ENCODE peak calls at places on chromosome 3, in six cellular contexts. Z is kidney, D is neuronal stem cell, N is PC-3, A is mesendoderm, L is IMR-90. I is an unnamed sample.

GRCh38 chr3:129829640-129830039 is 63.9 kb downstream of the TMCC1 start:
- DNase-seq in Z (no peak), A (peak; percentile 87), N (peak; percentile 80), D (peak; percentile 50), L (peak; percentile 95), I (peak; percentile 93)

GRCh38 chr3:132432639-132433038 is 15.3 kb downstream of the DNAJC13 start:
- DNase-seq in N (peak; percentile 64), D (no peak), L (peak; percentile 93), A (no peak), Z (no peak), I (peak; percentile 89)

GRCh38 chr3:196207833-196208607 is 3.2 kb downstream of the ZDHHC19 start:
- DNase-seq in N (peak; percentile 39), A (peak; percentile 89), D (peak; percentile 37), L (no peak), Z (peak; percentile 77), I (peak; percentile 14)

GRCh38 chr3:128313181-128313725 is 153.4 kb downstream of the DNAJB8 start:
- DNase-seq in N (no peak), A (no peak), D (no peak), Z (no peak), L (no peak), I (no peak)

GRCh38 chr3:188196232-188196990 is 42.5 kb downstream of the LPP start:
- DNase-seq in D (no peak), L (peak; percentile 54), N (no peak), Z (no peak), A (no peak), I (peak; percentile 69)

GRCh38 chr3:131796558-131796957 is 238.3 kb downstream of the CPNE4 start:
- DNase-seq in Z (no peak), D (peak; percentile 4), N (no peak), L (no peak), A (no peak), I (no peak)

GRCh38 chr3:12458901-12459300 is 25.4 kb upstream of the TSEN2 start:
- DNase-seq in A (no peak), D (no peak), L (no peak), Z (no peak), N (no peak), I (peak; percentile 49)

GRCh38 chr3:73056365-73057150 is 4.9 kb upstream of the EBLN2 start:
- DNase-seq in Z (no peak), D (no peak), L (peak; percentile 62), A (peak; percentile 57), N (peak; percentile 56), I (peak; percentile 81)

GRCh38 chr3:172106989-172107388 is 67.6 kb downstream of the FNDC3B start:
- DNase-seq in Z (no peak), A (no peak), L (no peak), N (no peak), D (no peak), I (peak; percentile 69)

GRCh38 chr3:48432411-48433371 is 2.8 kb upstream of the PLXNB1 start:
- DNase-seq in D (no peak), N (no peak), Z (no peak), L (peak; percentile 14), A (peak; percentile 93), I (peak; percentile 31)

GRCh38 chr3:119497824-119498187 is 541 bp upstream of the TIMMDC1 start:
- DNase-seq in L (peak; percentile 21), N (peak; percentile 38), D (peak; percentile 5), Z (no peak), A (peak; percentile 55), I (peak; percentile 38)

GRCh38 chr3:190345027-190345821 is 23.0 kb upstream of the CLDN1 start:
- DNase-seq in A (peak; percentile 55), Z (no peak), L (peak; percentile 97), D (no peak), N (peak; percentile 95), I (peak; percentile 97)

GRCh38 chr3:38575279-38575843 is 74.1 kb downstream of the SCN5A start:
- DNase-seq in D (no peak), N (no peak), A (no peak), L (no peak), Z (peak; percentile 53), I (no peak)

GRCh38 chr3:46449755-46450552 is 14.8 kb downstream of the LTF start:
- DNase-seq in A (peak; percentile 40), N (peak; percentile 43), L (peak; percentile 8), Z (no peak), D (no peak), I (peak; percentile 12)

GRCh38 chr3:183502237-183502636 is 53.3 kb downstream of the KLHL6 start:
- DNase-seq in L (no peak), D (no peak), N (no peak), Z (no peak), A (no peak), I (no peak)

GRCh38 chr3:122619040-122619439 is 41.6 kb downstream of the PARP15 start:
- DNase-seq in L (no peak), Z (no peak), A (no peak), N (peak; percentile 71), D (no peak), I (no peak)

GRCh38 chr3:106379251-106379750 is 510.5 kb upstream of the CBLB start:
- DNase-seq in Z (no peak), L (no peak), A (no peak), N (no peak), D (no peak), I (no peak)

GRCh38 chr3:186286114-186286513 is 75.9 kb downstream of the DGKG start:
- DNase-seq in Z (no peak), N (no peak), D (no peak), L (peak; percentile 41), A (peak; percentile 11), I (peak; percentile 67)

GRCh38 chr3:74633021-74633420 is 18.6 kb upstream of the CNTN3 start:
- DNase-seq in L (peak; percentile 45), Z (no peak), D (no peak), A (peak; percentile 8), N (no peak), I (peak; percentile 12)

GRCh38 chr3:155809181-155809580 is 3.1 kb upstream of the C3orf33 start:
- DNase-seq in N (no peak), A (no peak), L (peak; percentile 27), D (no peak), Z (no peak), I (no peak)

GRCh38 chr3:108509263-108509662 is 1.1 kb downstream of the MYH15 start:
- DNase-seq in D (no peak), A (no peak), N (no peak), L (no peak), Z (no peak), I (no peak)

GRCh38 chr3:73294532-73294931 is 233.1 kb downstream of the EBLN2 start:
- DNase-seq in Z (no peak), L (no peak), A (peak; percentile 48), N (no peak), D (no peak), I (no peak)

GRCh38 chr3:56373386-56373785 is 94.9 kb downstream of the ERC2 start:
- DNase-seq in D (no peak), L (no peak), Z (no peak), N (no peak), A (peak; percentile 25), I (no peak)

GRCh38 chr3:60948488-60948887 is 302.8 kb downstream of the FHIT start:
- DNase-seq in N (peak; percentile 64), Z (no peak), D (no peak), A (peak; percentile 14), L (no peak), I (peak; percentile 48)

GRCh38 chr3:47016086-47016933 is 36.8 kb downstream of the NBEAL2 start:
- DNase-seq in L (peak; percentile 11), D (no peak), N (no peak), A (no peak), Z (peak; percentile 26), I (peak; percentile 52)

GRCh38 chr3:142445816-142446254 is 2.0 kb downstream of the XRN1 start:
- DNase-seq in A (no peak), L (peak; percentile 53), N (peak; percentile 53), Z (no peak), D (no peak), I (peak; percentile 50)

GRCh38 chr3:194671900-194672808 is at the start of gene LSG1:
- DNase-seq in N (peak; percentile 97), A (peak; percentile 98), L (peak; percentile 97), D (peak; percentile 97), Z (peak; percentile 97), I (peak; percentile 97)

GRCh38 chr3:194686414-194686815 is 732 bp downstream of the FAM43A start:
- DNase-seq in Z (no peak), D (no peak), N (no peak), A (no peak), L (no peak), I (no peak)

GRCh38 chr3:171187706-171188290 is 161.3 kb upstream of the SLC2A2 start:
- DNase-seq in L (peak; percentile 48), N (peak; percentile 61), A (peak; percentile 72), D (peak; percentile 30), Z (no peak), I (peak; percentile 62)

GRCh38 chr3:94147039-94147438 is 84.2 kb downstream of the NSUN3 start:
- DNase-seq in Z (no peak), A (no peak), D (no peak), N (no peak), L (no peak), I (no peak)

GRCh38 chr3:153166206-153166605 is 4.2 kb downstream of the RAP2B start:
- DNase-seq in N (peak; percentile 45), D (no peak), A (peak; percentile 65), Z (no peak), L (peak; percentile 33), I (no peak)

DNA sequence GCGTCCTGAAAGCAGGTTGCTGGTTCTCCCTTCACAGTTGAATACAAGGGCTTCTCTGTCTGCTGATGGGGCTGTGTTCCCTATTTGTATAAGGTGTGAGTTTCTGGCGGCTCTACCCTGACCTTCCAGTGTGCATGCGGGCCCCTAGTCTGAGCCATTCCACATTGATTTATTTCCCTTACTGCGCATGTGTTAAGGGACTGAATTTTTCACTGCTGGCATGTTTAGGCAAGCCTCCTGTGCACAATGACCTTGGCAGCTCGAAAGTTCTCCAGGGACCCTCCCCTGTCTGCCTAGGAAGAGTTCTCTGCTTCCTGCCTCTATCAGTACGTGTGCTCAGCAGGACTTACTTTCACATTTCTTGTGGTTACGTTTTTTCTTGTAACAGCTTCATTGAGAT is 11.4 kb downstream of the TRAK1 start:
- DNase-seq in N (no peak), D (no peak), A (no peak), L (no peak), Z (no peak), I (peak; percentile 20)
- H3K27ac ChIP-seq in N (no peak overlapping the region), D (no peak overlapping the region), A (no peak overlapping the region), L (peak overlapping the region; percentile 47), Z (no peak overlapping the region), I (no peak overlapping the region)

GRCh38 chr3:185151101-185151958 is 1.5 kb downstream of the C3orf70 start:
- DNase-seq in L (no peak), Z (no peak), A (no peak), N (no peak), D (no peak), I (peak; percentile 9)
- H3K9ac ChIP-seq in L (no peak overlapping the region), Z (peak overlapping the region; percentile 28), A (no peak overlapping the region), N (no peak overlapping the region), D (no peak overlapping the region), I (no peak overlapping the region)

GRCh38 chr3:181838940-181839914 is 127.5 kb downstream of the SOX2 start:
- DNase-seq in L (no peak), Z (no peak), N (peak; percentile 37), D (no peak), A (no peak), I (peak; percentile 9)
- H3K27ac ChIP-seq in L (no peak overlapping the region), Z (no peak overlapping the region), N (no peak overlapping the region), D (no peak overlapping the region), A (no peak overlapping the region), I (no peak overlapping the region)

DNA sequence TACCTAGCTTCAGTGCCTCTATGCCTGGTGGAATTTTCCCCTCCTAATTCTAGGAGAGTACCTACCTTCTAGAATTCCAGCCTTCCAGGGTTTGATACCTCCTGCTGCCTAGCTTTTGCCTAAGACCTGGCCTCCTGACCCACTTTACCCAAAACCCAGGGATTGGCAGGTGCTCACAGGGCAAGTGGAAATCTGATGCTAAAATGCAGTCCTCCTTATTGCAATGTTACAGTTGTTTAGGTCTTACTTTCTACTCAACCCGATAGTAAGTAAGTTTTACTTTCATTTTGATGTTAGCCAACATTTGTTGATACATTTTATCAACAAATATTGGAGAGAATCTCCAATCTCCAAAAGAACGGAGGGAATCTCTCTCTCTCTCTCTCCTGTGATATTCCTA is 275.9 kb downstream of the DOCK3 start:
- DNase-seq in N (no peak), A (no peak), Z (no peak), D (no peak), L (no peak), I (no peak)
- H3K9ac ChIP-seq in N (no peak overlapping the region), A (no peak overlapping the region), Z (no peak overlapping the region), D (no peak overlapping the region), L (no peak overlapping the region), I (no peak overlapping the region)

I was measured in fibroblast of lung.